ENCODE peak calls at places on chromosomes 2 and 18, in nine cellular contexts. Y is body of pancreas; B is bronchial epithelial cell; X is fibroblast of the aortic adventitia; Z is stimulated activated CD8-positive, alpha-beta memory T cell treated with anti-CD3 and anti-CD28 coated beads, Interleukin-2, amount 100 ng/mL, for 48 hours; O is ureter; A is T-cell; H is NCI-H1092; K is astrocyte of the spinal cord. N is an unnamed sample.

GRCh38 chr18:57029761-57030160 is 117.1 kb upstream of the BOD1L2 start:
- DNase-seq in O (no peak), K (no peak), B (peak), A (no peak), H (peak), Z (no peak), Y (no peak), X (no peak), N (no peak)

GRCh38 chr2:237935740-237936452 is 30.9 kb upstream of the UBE2F start:
- DNase-seq in K (no peak), O (no peak), B (peak), A (no peak), H (no peak), Y (no peak), X (peak), Z (no peak), N (no peak)

GRCh38 chr2:24359701-24360049 is 661 bp downstream of the ITSN2 start:
- DNase-seq in A (peak), H (no peak), X (peak), Y (peak), Z (peak), O (peak), K (peak), B (no peak), N (no peak)

GRCh38 chr2:241466230-241466629 is 42.2 kb downstream of the STK25 start:
- DNase-seq in A (no peak), X (no peak), Z (no peak), B (no peak), H (no peak), O (no peak), Y (no peak), K (no peak), N (no peak)

GRCh38 chr18:2883137-2883671 is 36.4 kb downstream of the EMILIN2 start:
- DNase-seq in Y (no peak), X (no peak), K (no peak), Z (no peak), O (no peak), H (no peak), B (no peak), A (peak), N (no peak)

GRCh38 chr18:12993439-12993838 is 2.3 kb downstream of the CEP192 start:
- DNase-seq in K (no peak), X (no peak), O (no peak), Z (no peak), B (no peak), Y (no peak), A (no peak), H (no peak), N (no peak)

GRCh38 chr18:34807106-34807796 is 97.2 kb downstream of the DTNA start:
- DNase-seq in A (no peak), B (peak), X (no peak), H (no peak), Y (no peak), K (no peak), O (no peak), Z (no peak), N (no peak)

GRCh38 chr2:115200016-115200415 is 757.6 kb downstream of the DPP10 start:
- DNase-seq in X (no peak), A (no peak), Y (no peak), H (no peak), O (no peak), B (no peak), K (no peak), Z (no peak), N (no peak)

GRCh38 chr2:219496781-219497494 is 1.8 kb upstream of the GMPPA start:
- DNase-seq in A (no peak), K (peak), H (no peak), Y (peak), B (no peak), O (no peak), Z (no peak), X (no peak), N (no peak)

GRCh38 chr2:189363559-189363958 is 77.7 kb upstream of the WDR75 start:
- DNase-seq in Z (no peak), O (no peak), Y (no peak), H (no peak), B (peak), A (no peak), X (peak), K (peak), N (no peak)

GRCh38 chr2:152465541-152465940 is 130.6 kb downstream of the FMNL2 start:
- DNase-seq in X (no peak), K (no peak), H (no peak), Z (no peak), A (no peak), Y (no peak), O (no peak), B (peak), N (no peak)

GRCh38 chr2:80058562-80058961 is 246.0 kb downstream of the LRRTM1 start:
- DNase-seq in O (no peak), B (no peak), H (no peak), Z (no peak), Y (no peak), K (no peak), A (no peak), X (no peak), N (no peak)

N was measured in NCI-H1930.